ENCODE peak calls at places on chromosomes 16 and 17, in four cellular contexts. H, B, J and K are unnamed samples.

GRCh38 chr16:75086281-75086680 is 30.3 kb downstream of the LDHD start:
- DNase-seq in H (no peak), B (no peak), J (no peak), K (no peak)

GRCh38 chr17:1467898-1468492 is 12.0 kb upstream of the CRK start:
- DNase-seq in H (peak), B (no peak), J (no peak), K (peak)

GRCh38 chr17:19238167-19238505 is 970 bp downstream of the EPN2 start:
- DNase-seq in H (no peak), B (no peak), J (peak), K (peak)

GRCh38 chr16:82761236-82761635 is 134.5 kb downstream of the CDH13 start:
- DNase-seq in H (no peak), B (no peak), J (no peak), K (no peak)

GRCh38 chr17:80825471-80826345 is 165.9 kb upstream of the CHMP6 start:
- DNase-seq in H (no peak), B (no peak), J (no peak), K (no peak)

GRCh38 chr16:7397901-7398300 is 65.3 kb downstream of the RBFOX1 start:
- DNase-seq in H (no peak), B (no peak), J (no peak), K (no peak)

GRCh38 chr16:15556130-15556529 is 86.8 kb downstream of the MARF1 start:
- DNase-seq in H (no peak), B (no peak), J (no peak), K (no peak)

GRCh38 chr17:75498726-75499213 is 16.6 kb downstream of the CASKIN2 start:
- DNase-seq in H (no peak), B (no peak), J (peak), K (peak)

GRCh38 chr17:9974460-9975381 is 69.7 kb upstream of the RCVRN start:
- DNase-seq in H (no peak), B (no peak), J (no peak), K (no peak)

GRCh38 chr16:11349599-11350276 is 4.5 kb downstream of the RMI2 start:
- DNase-seq in H (no peak), B (no peak), J (no peak), K (no peak)

GRCh38 chr17:38852771-38853291 is 690 bp downstream of the RPL23 start:
- DNase-seq in H (no peak), B (no peak), J (peak), K (no peak)

GRCh38 chr17:38851434-38851833 is 2.1 kb downstream of the RPL23 start:
- DNase-seq in H (no peak), B (no peak), J (no peak), K (no peak)

GRCh38 chr17:38850374-38850773 is 3.1 kb downstream of the RPL23 start:
- DNase-seq in H (no peak), B (no peak), J (no peak), K (no peak)

GRCh38 chr17:38848939-38849563 is 4.5 kb downstream of the RPL23 start:
- DNase-seq in H (no peak), B (no peak), J (no peak), K (no peak)

GRCh38 chr17:38853292-38854219 is at the start of gene RPL23:
- DNase-seq in H (peak), B (peak), J (peak), K (peak)
- TF ChIP-seq TCF7 in H (no peak), B (peak), J (no peak), K (no peak)

GRCh38 chr16:87864331-87864989 is 4.8 kb downstream of the SLC7A5 start:
- DNase-seq in H (no peak), B (no peak), J (no peak), K (no peak)
- TF ChIP-seq TCF7 in H (no peak), B (no peak), J (no peak), K (no peak)

GRCh38 chr16:52547001-52547833 is at the start of gene TOX3:
- DNase-seq in H (no peak), B (no peak), J (no peak), K (peak)
- TF ChIP-seq TCF7 in H (no peak), B (no peak), J (no peak), K (no peak)

DNA sequence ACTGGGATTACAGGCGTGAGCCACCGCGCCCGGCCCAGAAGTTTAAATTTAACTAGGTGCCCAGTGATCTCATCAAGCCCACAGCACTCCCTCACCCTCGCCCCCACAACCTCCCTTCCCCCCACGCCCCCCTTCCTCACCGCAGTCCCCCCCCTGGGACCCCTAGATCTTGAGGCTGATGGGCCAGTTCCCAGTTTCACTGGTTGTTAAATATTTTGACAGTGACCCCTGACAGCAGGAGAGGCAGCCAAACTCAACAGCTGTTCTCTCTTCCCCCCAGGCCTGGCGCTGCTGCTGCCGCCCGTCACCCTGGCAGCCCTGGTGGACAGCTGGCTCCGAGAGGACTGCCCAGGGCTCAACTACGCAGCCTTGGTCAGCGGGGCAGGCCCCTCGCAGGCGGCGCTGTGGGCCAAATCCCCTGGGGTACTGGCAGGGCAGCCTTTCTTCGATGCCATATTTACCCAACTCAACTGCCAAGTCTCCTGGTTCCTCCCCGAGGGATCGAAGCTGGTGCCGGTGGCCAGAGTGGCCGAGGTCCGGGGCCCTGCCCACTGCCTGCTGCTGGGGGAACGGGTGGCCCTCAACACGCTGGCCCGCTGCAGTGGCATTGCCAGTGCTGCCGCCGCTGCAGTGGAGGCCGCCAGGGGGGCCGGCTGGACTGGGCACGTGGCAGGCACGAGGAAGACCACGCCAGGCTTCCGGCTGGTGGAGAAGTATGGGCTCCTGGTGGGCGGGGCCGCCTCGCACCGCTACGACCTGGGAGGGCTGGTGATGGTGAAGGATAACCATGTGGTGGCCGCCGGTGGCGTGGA is 15.6 kb downstream of the QPRT start:
- DNase-seq in H (no peak), B (no peak), J (no peak), K (no peak)
- TF ChIP-seq TCF7 in H (no peak), B (no peak), J (no peak), K (no peak)